ENCODE peak calls at places on chromosomes 4 and X, in four cellular contexts. One of them, this sample, is unnamed. For H3F3A, the result is how much of the 10 kb centered on the place peaks cover.

GRCh38 chr4:57191523-57192034 is 81.4 kb upstream of the IGFBP7 start:
- DNase-seq in neural progenitor cell: no peak
- DNase-seq in MM.1S: no peak
- DNase-seq in GM23248: no peak
- DNase-seq in this sample: peak

GRCh38 chrX:112653017-112653416 is 26.7 kb downstream of the LHFPL1 start:
- DNase-seq in neural progenitor cell: no peak
- DNase-seq in MM.1S: no peak
- DNase-seq in GM23248: no peak
- DNase-seq in this sample: no peak

GRCh38 chrX:136779346-136779781 is 1.4 kb downstream of the ARHGEF6 start:
- DNase-seq in neural progenitor cell: no peak
- DNase-seq in MM.1S: peak
- DNase-seq in GM23248: peak
- DNase-seq in this sample: no peak

GRCh38 chr4:140151700-140152014 is 2.3 kb downstream of the MAML3 start:
- DNase-seq in neural progenitor cell: peak
- DNase-seq in MM.1S: peak
- DNase-seq in GM23248: peak
- DNase-seq in this sample: peak

GRCh38 chr4:37546586-37546985 is 139.6 kb downstream of the RELL1 start:
- DNase-seq in neural progenitor cell: no peak
- DNase-seq in MM.1S: no peak
- DNase-seq in GM23248: no peak
- DNase-seq in this sample: no peak

GRCh38 chr4:148225639-148226038 is 216.6 kb downstream of the NR3C2 start:
- DNase-seq in neural progenitor cell: no peak
- DNase-seq in MM.1S: no peak
- DNase-seq in GM23248: peak
- DNase-seq in this sample: no peak

GRCh38 chrX:84729809-84730208 is 227.6 kb upstream of the HDX start:
- DNase-seq in neural progenitor cell: peak
- DNase-seq in MM.1S: peak
- DNase-seq in GM23248: peak
- DNase-seq in this sample: peak

GRCh38 chr4:46993075-46994006 is at the start of gene GABRA4:
- DNase-seq in neural progenitor cell: peak
- DNase-seq in MM.1S: no peak
- DNase-seq in GM23248: peak
- DNase-seq in this sample: no peak

GRCh38 chrX:48533165-48533564 is 6.3 kb upstream of the TBC1D25 start:
- DNase-seq in neural progenitor cell: no peak
- DNase-seq in MM.1S: no peak
- DNase-seq in GM23248: no peak
- DNase-seq in this sample: no peak

GRCh38 chr4:3287972-3288570 is 4.8 kb upstream of the RGS12 start:
- DNase-seq in neural progenitor cell: no peak
- DNase-seq in MM.1S: no peak
- DNase-seq in GM23248: no peak
- DNase-seq in this sample: no peak

GRCh38 chr4:164648151-164648848 is 105.6 kb upstream of the SMIM31 start:
- DNase-seq in neural progenitor cell: no peak
- DNase-seq in MM.1S: no peak
- DNase-seq in GM23248: peak
- DNase-seq in this sample: peak

GRCh38 chrX:152640039-152640818 is 2.5 kb downstream of the GABRQ start:
- DNase-seq in neural progenitor cell: no peak
- DNase-seq in MM.1S: no peak
- DNase-seq in GM23248: no peak
- DNase-seq in this sample: peak

GRCh38 chr4:37603070-37603468 is 83.1 kb downstream of the RELL1 start:
- DNase-seq in neural progenitor cell: peak
- DNase-seq in MM.1S: peak
- DNase-seq in GM23248: peak
- DNase-seq in this sample: peak

GRCh38 chr4:125387770-125388169 is 73.0 kb downstream of the FAT4 start:
- DNase-seq in neural progenitor cell: no peak
- DNase-seq in MM.1S: no peak
- DNase-seq in GM23248: peak
- DNase-seq in this sample: no peak

GRCh38 chr4:34878961-34879360 is 1365.4 kb downstream of the ARAP2 start:
- DNase-seq in neural progenitor cell: no peak
- DNase-seq in MM.1S: no peak
- DNase-seq in GM23248: no peak
- DNase-seq in this sample: no peak

GRCh38 chr4:121726642-121727268 is 30.0 kb upstream of the ANXA5 start:
- DNase-seq in neural progenitor cell: peak
- DNase-seq in MM.1S: peak
- DNase-seq in GM23248: peak
- DNase-seq in this sample: peak

GRCh38 chrX:97539970-97540519 is 656.3 kb downstream of the RPA4 start:
- DNase-seq in neural progenitor cell: no peak
- DNase-seq in MM.1S: no peak
- DNase-seq in GM23248: peak
- DNase-seq in this sample: no peak

GRCh38 chr4:78560296-78560963 is 8.9 kb downstream of the ANXA3 start:
- DNase-seq in neural progenitor cell: no peak
- DNase-seq in MM.1S: no peak
- DNase-seq in GM23248: peak
- DNase-seq in this sample: peak

GRCh38 chr4:44186096-44186849 is 262.3 kb downstream of the KCTD8 start:
- DNase-seq in neural progenitor cell: no peak
- DNase-seq in MM.1S: no peak
- DNase-seq in GM23248: no peak
- DNase-seq in this sample: no peak

GRCh38 chr4:45692131-45692530 is 431.7 kb downstream of the GABRG1 start:
- DNase-seq in neural progenitor cell: no peak
- DNase-seq in MM.1S: no peak
- DNase-seq in GM23248: no peak
- DNase-seq in this sample: no peak

GRCh38 chr4:131499139-131499873 is 1649.8 kb upstream of the PCDH10 start:
- DNase-seq in neural progenitor cell: no peak
- DNase-seq in MM.1S: no peak
- DNase-seq in GM23248: peak
- DNase-seq in this sample: peak

GRCh38 chr4:1993169-1993516 is 15.6 kb downstream of the NELFA start:
- DNase-seq in neural progenitor cell: no peak
- DNase-seq in MM.1S: peak
- DNase-seq in GM23248: no peak
- DNase-seq in this sample: no peak

GRCh38 chrX:70437921-70438665 is 6.5 kb upstream of the DLG3 start:
- DNase-seq in neural progenitor cell: no peak
- DNase-seq in MM.1S: no peak
- DNase-seq in GM23248: no peak
- DNase-seq in this sample: peak

GRCh38 chrX:30156880-30157560 is 58.3 kb upstream of the MAGEB2 start:
- DNase-seq in neural progenitor cell: no peak
- DNase-seq in MM.1S: no peak
- DNase-seq in GM23248: no peak
- DNase-seq in this sample: no peak

GRCh38 chr4:124936427-124936826 is 223.9 kb upstream of the ANKRD50 start:
- DNase-seq in neural progenitor cell: no peak
- DNase-seq in MM.1S: no peak
- DNase-seq in GM23248: peak
- DNase-seq in this sample: no peak

GRCh38 chrX:130578906-130579305 is 177.1 kb downstream of the RBMX2 start:
- DNase-seq in neural progenitor cell: no peak
- DNase-seq in MM.1S: no peak
- DNase-seq in GM23248: no peak
- DNase-seq in this sample: peak

GRCh38 chr4:62531250-62531649 is 1331.1 kb downstream of the ADGRL3 start:
- DNase-seq in neural progenitor cell: peak
- DNase-seq in MM.1S: no peak
- DNase-seq in GM23248: no peak
- DNase-seq in this sample: no peak

GRCh38 chr4:102778720-102779119 is 18.0 kb upstream of the MANBA start:
- DNase-seq in neural progenitor cell: no peak
- DNase-seq in MM.1S: no peak
- DNase-seq in GM23248: no peak
- DNase-seq in this sample: no peak

GRCh38 chr4:2272828-2273120 is 10.9 kb upstream of the MXD4 start:
- DNase-seq in neural progenitor cell: no peak
- DNase-seq in MM.1S: no peak
- DNase-seq in GM23248: no peak
- DNase-seq in this sample: no peak

GRCh38 chr4:163681208-163681821 is 186.8 kb downstream of the TMA16 start:
- DNase-seq in neural progenitor cell: peak
- DNase-seq in MM.1S: peak
- DNase-seq in GM23248: peak
- DNase-seq in this sample: peak

GRCh38 chr4:81827568-81828202 is 356.0 kb upstream of the RASGEF1B start:
- DNase-seq in neural progenitor cell: no peak
- DNase-seq in MM.1S: no peak
- DNase-seq in GM23248: peak
- DNase-seq in this sample: peak

GRCh38 chrX:46376246-46376885 is 168.9 kb downstream of the ZNF674 start:
- DNase-seq in neural progenitor cell: peak
- DNase-seq in MM.1S: peak
- DNase-seq in GM23248: peak
- DNase-seq in this sample: peak

DNA sequence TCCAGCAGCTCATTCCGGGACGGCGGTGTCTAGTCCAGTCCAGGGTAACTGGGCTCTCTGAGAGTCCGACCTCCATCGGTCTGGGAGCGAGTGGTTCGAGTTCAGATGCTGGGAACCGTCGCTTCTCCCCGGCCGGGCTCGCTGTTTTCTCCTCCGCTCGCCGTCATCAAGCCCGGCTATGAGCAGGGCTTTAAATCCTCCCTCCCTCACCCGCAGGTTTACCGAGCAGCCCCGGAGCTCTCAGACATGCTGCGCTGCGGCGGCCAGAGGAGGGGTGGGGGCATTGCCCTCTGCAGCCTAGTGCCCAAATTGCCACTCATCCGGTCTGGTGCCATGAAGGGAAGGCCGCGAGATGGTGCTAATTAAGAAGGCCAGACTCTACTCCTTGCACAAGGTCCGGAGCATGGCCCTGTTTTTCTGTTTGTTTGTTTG is 23.2 kb downstream of the HAND2 start:
- DNase-seq in neural progenitor cell: peak
- DNase-seq in MM.1S: no peak
- DNase-seq in GM23248: no peak
- DNase-seq in this sample: no peak
- TF ChIP-seq EZH2 in neural progenitor cell: peak
- TF ChIP-seq EZH2 in MM.1S: no peak
- TF ChIP-seq EZH2 in GM23248: no peak
- TF ChIP-seq EZH2 in this sample: no peak

DNA sequence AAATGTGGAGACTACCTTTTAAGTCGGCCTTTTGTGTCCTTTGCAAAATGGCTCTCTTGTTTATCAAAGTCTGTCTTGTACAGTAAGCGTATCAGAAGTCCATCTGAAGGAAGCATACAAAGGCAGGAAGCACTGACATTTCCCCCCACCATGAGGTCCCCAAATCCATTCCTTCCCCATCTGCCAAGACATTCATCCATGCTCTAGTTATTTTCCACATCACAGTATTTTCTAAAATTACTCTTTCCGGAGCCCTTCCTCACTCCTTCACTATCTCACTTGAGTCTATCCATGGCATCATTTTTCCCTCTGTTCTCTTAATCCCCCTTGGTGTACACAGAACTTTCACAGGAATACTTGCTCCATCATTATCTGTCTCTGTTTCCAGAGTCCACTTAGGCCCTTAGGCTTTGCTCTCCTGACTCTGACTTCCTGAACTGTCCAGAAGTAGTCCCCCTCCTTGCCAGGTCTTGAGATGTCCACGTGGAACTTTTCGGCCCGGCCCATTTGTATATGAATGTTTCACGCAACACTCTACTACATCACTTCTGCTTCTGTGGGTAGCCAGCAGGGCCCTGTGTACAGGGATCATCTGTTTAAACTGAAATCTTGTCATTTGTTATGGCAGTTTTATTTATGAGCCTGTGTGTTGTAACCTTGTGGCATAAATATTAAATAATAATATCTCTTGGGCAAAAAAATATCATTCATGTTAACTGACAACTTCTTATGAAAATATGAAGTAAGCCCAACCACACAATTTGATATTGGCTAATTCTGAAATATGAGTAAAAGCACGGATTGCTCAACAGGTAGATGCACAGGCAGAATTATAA is 2.0 kb downstream of the SEL1L3 start:
- DNase-seq in neural progenitor cell: no peak
- DNase-seq in MM.1S: no peak
- DNase-seq in GM23248: peak
- DNase-seq in this sample: no peak
- H3F3A ChIP-seq in neural progenitor cell: under half
- H3F3A ChIP-seq in MM.1S: under half
- H3F3A ChIP-seq in GM23248: under half
- H3F3A ChIP-seq in this sample: under half

GRCh38 chr4:150581206-150581605 is 745 bp upstream of the MAB21L2 start:
- DNase-seq in neural progenitor cell: no peak
- DNase-seq in MM.1S: no peak
- DNase-seq in GM23248: no peak
- DNase-seq in this sample: no peak

GRCh38 chr4:150580244-150580643 is 1.7 kb upstream of the MAB21L2 start:
- DNase-seq in neural progenitor cell: peak
- DNase-seq in MM.1S: no peak
- DNase-seq in GM23248: no peak
- DNase-seq in this sample: no peak

GRCh38 chr4:150581611-150582010 is 340 bp upstream of the MAB21L2 start:
- DNase-seq in neural progenitor cell: peak
- DNase-seq in MM.1S: no peak
- DNase-seq in GM23248: no peak
- DNase-seq in this sample: no peak

GRCh38 chr4:150578745-150579470 is 3.0 kb upstream of the MAB21L2 start:
- DNase-seq in neural progenitor cell: peak
- DNase-seq in MM.1S: no peak
- DNase-seq in GM23248: peak
- DNase-seq in this sample: no peak

GRCh38 chr4:150579591-150580234 is 2.2 kb upstream of the MAB21L2 start:
- DNase-seq in neural progenitor cell: peak
- DNase-seq in MM.1S: no peak
- DNase-seq in GM23248: peak
- DNase-seq in this sample: no peak
- H3K9ac ChIP-seq in neural progenitor cell: peak
- H3K9ac ChIP-seq in MM.1S: no peak
- H3K9ac ChIP-seq in GM23248: peak
- H3K9ac ChIP-seq in this sample: no peak

DNA sequence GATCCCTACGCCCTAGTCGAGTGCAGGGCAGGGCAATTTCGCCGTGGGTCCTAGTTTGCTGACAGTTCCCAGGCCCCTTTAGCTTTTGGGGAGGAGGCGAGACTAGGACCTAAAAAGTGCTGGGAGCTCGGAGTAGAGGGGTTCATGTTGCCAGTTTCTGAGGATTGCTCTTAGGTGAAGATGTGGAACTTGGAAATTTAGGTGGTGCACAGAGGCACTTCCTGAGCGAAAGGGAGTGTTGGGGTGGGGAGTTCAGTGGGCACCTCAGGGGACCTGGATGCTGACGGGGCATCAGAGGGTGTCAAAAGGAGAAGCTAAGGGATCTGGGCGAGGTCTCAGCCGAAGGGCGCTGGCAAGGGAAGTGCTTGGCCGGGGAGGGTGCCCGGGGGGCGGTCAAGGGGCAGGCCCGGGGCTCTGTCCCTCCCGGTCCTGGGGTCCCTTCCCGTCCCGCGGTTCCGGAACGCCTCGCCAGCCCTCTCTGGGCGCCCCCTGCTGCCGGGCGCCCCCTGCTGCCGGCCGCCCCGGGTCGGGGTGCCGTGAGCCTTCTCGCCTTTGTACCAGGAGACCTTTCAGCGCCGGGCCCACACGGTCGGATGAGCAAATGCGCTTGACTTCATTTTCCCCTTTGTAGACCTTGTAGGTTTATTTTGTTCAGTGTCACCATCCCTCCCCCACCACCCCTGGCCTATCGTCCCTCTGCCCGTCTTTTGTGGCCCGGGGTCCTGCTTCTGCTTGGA is 3.0 kb upstream of the PHOX2B start:
- DNase-seq in neural progenitor cell: peak
- DNase-seq in MM.1S: no peak
- DNase-seq in GM23248: no peak
- DNase-seq in this sample: no peak
- TF ChIP-seq EZH2 in neural progenitor cell: no peak
- TF ChIP-seq EZH2 in MM.1S: no peak
- TF ChIP-seq EZH2 in GM23248: no peak
- TF ChIP-seq EZH2 in this sample: no peak

This sample was measured in PC-3.